ENCODE peak calls at places on chromosomes 12 and 14, in six cellular contexts. One of them, this sample, is unnamed.

GRCh38 chr14:38931969-38932652 is 170.9 kb downstream of the SEC23A start:
- DNase-seq in Peyer's patch: no peak
- DNase-seq in transverse colon: no peak
- DNase-seq in hepatocyte: peak
- DNase-seq in retinal pigment epithelial cell: no peak
- DNase-seq in GM12878: no peak
- DNase-seq in this sample: no peak

GRCh38 chr14:51298895-51299294 is 58.8 kb downstream of the TMX1 start:
- DNase-seq in Peyer's patch: no peak
- DNase-seq in transverse colon: no peak
- DNase-seq in hepatocyte: no peak
- DNase-seq in retinal pigment epithelial cell: no peak
- DNase-seq in GM12878: no peak
- DNase-seq in this sample: no peak

GRCh38 chr12:13208533-13209278 is 12.2 kb downstream of the EMP1 start:
- DNase-seq in Peyer's patch: no peak
- DNase-seq in transverse colon: no peak
- DNase-seq in hepatocyte: peak
- DNase-seq in retinal pigment epithelial cell: no peak
- DNase-seq in GM12878: no peak
- DNase-seq in this sample: no peak

GRCh38 chr12:84463756-84464495 is 448.7 kb downstream of the SLC6A15 start:
- DNase-seq in Peyer's patch: no peak
- DNase-seq in transverse colon: no peak
- DNase-seq in hepatocyte: peak
- DNase-seq in retinal pigment epithelial cell: no peak
- DNase-seq in GM12878: no peak
- DNase-seq in this sample: no peak

GRCh38 chr12:88549929-88550328 is 30.3 kb downstream of the KITLG start:
- DNase-seq in Peyer's patch: no peak
- DNase-seq in transverse colon: no peak
- DNase-seq in hepatocyte: no peak
- DNase-seq in retinal pigment epithelial cell: no peak
- DNase-seq in GM12878: no peak
- DNase-seq in this sample: no peak

GRCh38 chr12:101696477-101697196 is 803 bp upstream of the CHPT1 start:
- DNase-seq in Peyer's patch: peak
- DNase-seq in transverse colon: peak
- DNase-seq in hepatocyte: peak
- DNase-seq in retinal pigment epithelial cell: no peak
- DNase-seq in GM12878: no peak
- DNase-seq in this sample: no peak

GRCh38 chr14:42715316-42715715 is 1108.6 kb downstream of the LRFN5 start:
- DNase-seq in Peyer's patch: no peak
- DNase-seq in transverse colon: no peak
- DNase-seq in hepatocyte: no peak
- DNase-seq in retinal pigment epithelial cell: peak
- DNase-seq in GM12878: no peak
- DNase-seq in this sample: no peak

GRCh38 chr14:92649934-92650545 is 98.4 kb downstream of the LGMN start:
- DNase-seq in Peyer's patch: no peak
- DNase-seq in transverse colon: peak
- DNase-seq in hepatocyte: no peak
- DNase-seq in retinal pigment epithelial cell: no peak
- DNase-seq in GM12878: no peak
- DNase-seq in this sample: no peak

GRCh38 chr12:32163596-32163995 is 56.9 kb downstream of the BICD1 start:
- DNase-seq in Peyer's patch: no peak
- DNase-seq in transverse colon: no peak
- DNase-seq in hepatocyte: no peak
- DNase-seq in retinal pigment epithelial cell: no peak
- DNase-seq in GM12878: no peak
- DNase-seq in this sample: no peak

GRCh38 chr12:62346817-62347216 is 86.6 kb downstream of the USP15 start:
- DNase-seq in Peyer's patch: no peak
- DNase-seq in transverse colon: no peak
- DNase-seq in hepatocyte: no peak
- DNase-seq in retinal pigment epithelial cell: no peak
- DNase-seq in GM12878: no peak
- DNase-seq in this sample: no peak
- TF ChIP-seq CTCF in Peyer's patch: no peak
- TF ChIP-seq CTCF in transverse colon: no peak
- TF ChIP-seq CTCF in hepatocyte: no peak
- TF ChIP-seq CTCF in retinal pigment epithelial cell: no peak
- TF ChIP-seq CTCF in GM12878: no peak
- TF ChIP-seq CTCF in this sample: no peak

DNA sequence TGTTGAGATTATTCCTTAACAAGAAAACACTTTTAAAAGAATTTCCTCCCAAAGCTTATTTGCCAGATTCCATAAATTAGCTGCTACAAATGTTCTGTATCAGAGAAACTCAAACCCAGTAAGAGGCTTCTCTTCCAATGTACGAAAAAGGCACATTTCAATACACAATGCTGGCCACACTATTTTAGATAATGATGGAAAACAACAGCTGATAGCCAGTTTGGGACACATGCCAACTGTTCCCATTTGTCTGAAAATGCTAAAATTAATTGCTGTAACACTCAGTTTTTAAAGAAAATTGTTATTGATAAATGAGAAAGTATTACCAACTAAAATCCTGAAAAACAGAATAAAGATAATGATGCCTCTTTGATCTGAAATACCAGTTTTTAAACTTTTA is 4.4 kb downstream of the CFL2 start:
- DNase-seq in Peyer's patch: no peak
- DNase-seq in transverse colon: no peak
- DNase-seq in hepatocyte: no peak
- DNase-seq in retinal pigment epithelial cell: no peak
- DNase-seq in GM12878: no peak
- DNase-seq in this sample: no peak
- H3K4me3 ChIP-seq in Peyer's patch: no peak
- H3K4me3 ChIP-seq in transverse colon: no peak
- H3K4me3 ChIP-seq in hepatocyte: no peak
- H3K4me3 ChIP-seq in retinal pigment epithelial cell: no peak
- H3K4me3 ChIP-seq in GM12878: no peak
- H3K4me3 ChIP-seq in this sample: no peak

GRCh38 chr12:78120866-78121590 is 290.3 kb downstream of the NAV3 start:
- DNase-seq in Peyer's patch: no peak
- DNase-seq in transverse colon: no peak
- DNase-seq in hepatocyte: no peak
- DNase-seq in retinal pigment epithelial cell: peak
- DNase-seq in GM12878: no peak
- DNase-seq in this sample: no peak
- TF ChIP-seq CTCF in Peyer's patch: no peak
- TF ChIP-seq CTCF in transverse colon: peak
- TF ChIP-seq CTCF in hepatocyte: peak
- TF ChIP-seq CTCF in retinal pigment epithelial cell: peak
- TF ChIP-seq CTCF in GM12878: no peak
- TF ChIP-seq CTCF in this sample: no peak

DNA sequence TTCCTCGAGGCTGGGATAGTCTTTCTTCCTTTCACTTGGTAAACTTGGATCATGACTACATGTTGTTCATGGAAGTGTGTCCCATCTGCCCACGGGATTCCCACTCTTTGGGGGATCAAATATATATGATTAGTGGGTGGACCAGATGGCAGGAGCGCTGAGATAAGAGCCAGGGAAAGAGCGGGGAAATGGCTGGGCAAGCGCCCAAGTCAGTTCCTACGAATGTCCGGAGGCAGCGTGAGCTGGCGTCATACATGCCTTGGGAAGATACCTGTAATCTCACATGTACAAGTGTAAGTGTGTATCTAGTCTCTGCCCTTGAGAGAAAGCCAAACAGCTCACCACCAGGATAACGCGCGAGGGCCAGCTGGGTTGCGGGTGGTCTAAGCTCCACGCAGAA is 62.3 kb downstream of the FZD10 start:
- DNase-seq in Peyer's patch: no peak
- DNase-seq in transverse colon: no peak
- DNase-seq in hepatocyte: no peak
- DNase-seq in retinal pigment epithelial cell: no peak
- DNase-seq in GM12878: no peak
- DNase-seq in this sample: no peak
- H3K4me3 ChIP-seq in Peyer's patch: no peak
- H3K4me3 ChIP-seq in transverse colon: no peak
- H3K4me3 ChIP-seq in hepatocyte: no peak
- H3K4me3 ChIP-seq in retinal pigment epithelial cell: no peak
- H3K4me3 ChIP-seq in GM12878: no peak
- H3K4me3 ChIP-seq in this sample: no peak

DNA sequence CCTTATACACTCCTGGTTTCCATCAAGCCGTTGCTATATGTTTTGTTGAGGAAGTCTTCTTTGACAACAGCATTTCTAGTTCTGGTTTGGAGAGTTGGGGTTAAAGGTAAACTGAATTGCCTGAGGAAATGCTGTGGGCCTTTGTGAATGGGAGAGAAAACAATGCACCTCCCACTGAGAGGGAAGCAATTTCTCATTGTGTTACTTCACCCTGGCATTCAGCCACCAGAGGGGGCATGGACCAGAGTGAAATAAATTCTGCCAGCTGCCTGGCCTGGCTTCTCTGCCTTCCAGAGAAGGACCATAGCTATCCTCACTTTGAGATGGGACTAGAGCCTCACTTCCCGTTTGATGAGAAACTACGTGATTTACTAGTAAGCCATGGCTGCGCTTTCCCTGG is 475.3 kb downstream of the EGLN3 start:
- DNase-seq in Peyer's patch: peak
- DNase-seq in transverse colon: peak
- DNase-seq in hepatocyte: peak
- DNase-seq in retinal pigment epithelial cell: no peak
- DNase-seq in GM12878: no peak
- DNase-seq in this sample: peak
- TF ChIP-seq CTCF in Peyer's patch: no peak
- TF ChIP-seq CTCF in transverse colon: no peak
- TF ChIP-seq CTCF in hepatocyte: peak
- TF ChIP-seq CTCF in retinal pigment epithelial cell: peak
- TF ChIP-seq CTCF in GM12878: peak
- TF ChIP-seq CTCF in this sample: peak

DNA sequence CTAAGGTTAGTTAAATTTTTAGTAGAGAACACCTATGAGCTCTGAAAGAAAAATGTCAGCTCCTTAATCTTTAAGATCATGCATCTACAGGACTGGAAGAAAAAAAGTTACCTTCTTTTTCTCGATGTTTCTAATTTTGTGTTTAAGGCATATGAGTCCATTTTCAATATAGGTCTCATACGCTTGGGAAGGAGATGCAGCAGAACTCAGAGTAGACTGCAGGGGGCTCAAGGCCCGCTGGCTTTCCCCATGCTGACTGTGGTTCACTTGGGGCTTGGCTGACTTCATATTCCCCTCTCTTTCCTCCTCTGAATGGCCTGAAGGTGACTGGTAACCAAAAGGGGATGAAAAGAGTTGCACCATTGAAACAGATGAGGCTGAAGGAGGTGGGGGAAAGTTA is 1.5 kb downstream of the CAPRIN2 start:
- DNase-seq in Peyer's patch: no peak
- DNase-seq in transverse colon: no peak
- DNase-seq in hepatocyte: peak
- DNase-seq in retinal pigment epithelial cell: no peak
- DNase-seq in GM12878: no peak
- DNase-seq in this sample: no peak
- H3K4me3 ChIP-seq in Peyer's patch: no peak
- H3K4me3 ChIP-seq in transverse colon: no peak
- H3K4me3 ChIP-seq in hepatocyte: no peak
- H3K4me3 ChIP-seq in retinal pigment epithelial cell: peak
- H3K4me3 ChIP-seq in GM12878: peak
- H3K4me3 ChIP-seq in this sample: no peak

This sample was measured in GM12864.